ENCODE peak calls at places on chromosomes 12 and 14, in four cellular contexts. W is WTC11, M is HepG2, R is HEK293T. A is an unnamed sample.
A peak's percentile ranks its signal among the peaks of the same experiment; 100 is the strongest.

GRCh38 chr12:23952071-23952470 is 2.6 kb upstream of the SOX5 start:
- DNase-seq in W (no peak), M (no peak), R (no peak), A (no peak)

GRCh38 chr12:94421868-94422740 is 37.6 kb downstream of the CEP83 start:
- DNase-seq in W (no peak), M (no peak), R (no peak), A (no peak)

GRCh38 chr12:16150290-16150689 is 127.2 kb downstream of the SLC15A5 start:
- DNase-seq in W (no peak), M (no peak), R (no peak), A (no peak)

GRCh38 chr14:61662437-61663311 is 32.6 kb upstream of the HIF1A start:
- DNase-seq in W (no peak), M (peak; percentile 59), R (no peak), A (peak; percentile 54)

GRCh38 chr12:51951843-51952722 is 584 bp downstream of the ACVR1B start:
- DNase-seq in W (peak; percentile 48), M (no peak), R (no peak), A (no peak)

GRCh38 chr14:56217380-56218045 is 99.3 kb downstream of the PELI2 start:
- DNase-seq in W (no peak), M (no peak), R (no peak), A (no peak)

GRCh38 chr12:120352117-120352516 is 16.8 kb downstream of the MSI1 start:
- DNase-seq in W (no peak), M (no peak), R (no peak), A (peak; percentile 30)

GRCh38 chr12:47885012-47885501 is 19.7 kb downstream of the VDR start:
- DNase-seq in W (no peak), M (no peak), R (no peak), A (peak; percentile 33)

GRCh38 chr14:39988939-39989338 is 556.7 kb upstream of the FBXO33 start:
- DNase-seq in W (no peak), M (peak; percentile 64), R (peak; percentile 7), A (no peak)

GRCh38 chr14:44040561-44040960 is 466.5 kb downstream of the FSCB start:
- DNase-seq in W (no peak), M (no peak), R (no peak), A (no peak)

GRCh38 chr12:67649165-67650126 is 901 bp downstream of the DYRK2 start:
- DNase-seq in W (peak; percentile 53), M (no peak), R (peak; percentile 33), A (peak; percentile 49)

GRCh38 chr12:121536058-121536928 is 44.5 kb downstream of the KDM2B start:
- DNase-seq in W (peak; percentile 88), M (no peak), R (peak; percentile 45), A (peak; percentile 86)

GRCh38 chr12:57551637-57552305 is 1.9 kb downstream of the KIF5A start:
- DNase-seq in W (no peak), M (no peak), R (no peak), A (peak; percentile 28)

GRCh38 chr14:101351146-101351545 is 210.1 kb upstream of the DIO3 start:
- DNase-seq in W (no peak), M (no peak), R (no peak), A (no peak)

GRCh38 chr12:27468241-27468640 is 21.7 kb downstream of the SMCO2 start:
- DNase-seq in W (no peak), M (no peak), R (no peak), A (no peak)

GRCh38 chr12:65825323-65825572 is 965 bp downstream of the HMGA2 start:
- DNase-seq in W (no peak), M (no peak), R (no peak), A (no peak)

GRCh38 chr14:93744176-93744575 is 44.1 kb downstream of the PRIMA1 start:
- DNase-seq in W (no peak), M (no peak), R (no peak), A (no peak)

GRCh38 chr12:61546296-61546695 is 713.9 kb upstream of the USP15 start:
- DNase-seq in W (no peak), M (no peak), R (no peak), A (no peak)

GRCh38 chr12:65510584-65511050 is 232.1 kb downstream of the MSRB3 start:
- DNase-seq in W (peak; percentile 59), M (peak; percentile 88), R (peak; percentile 24), A (no peak)

GRCh38 chr14:101514136-101514535 is 47.2 kb upstream of the DIO3 start:
- DNase-seq in W (no peak), M (no peak), R (no peak), A (no peak)

GRCh38 chr12:70744133-70744532 is 106.9 kb upstream of the PTPRB start:
- DNase-seq in W (no peak), M (no peak), R (no peak), A (no peak)

GRCh38 chr12:116164263-116164817 is 113.2 kb downstream of the MED13L start:
- DNase-seq in W (no peak), M (no peak), R (no peak), A (peak; percentile 76)

GRCh38 chr12:90682398-90682797 is 272.6 kb downstream of the CCER1 start:
- DNase-seq in W (no peak), M (no peak), R (no peak), A (no peak)

GRCh38 chr12:50042693-50043092 is 14.7 kb upstream of the ASIC1 start:
- DNase-seq in W (no peak), M (no peak), R (no peak), A (no peak)

GRCh38 chr12:1797991-1798733 is 22.2 kb upstream of the LRTM2 start:
- DNase-seq in W (no peak), M (no peak), R (no peak), A (no peak)

GRCh38 chr14:49456589-49456988 is 129.6 kb downstream of the RPS29 start:
- DNase-seq in W (no peak), M (no peak), R (no peak), A (no peak)

GRCh38 chr14:40139657-40140056 is 707.4 kb upstream of the FBXO33 start:
- DNase-seq in W (no peak), M (no peak), R (no peak), A (no peak)

GRCh38 chr12:85057370-85057963 is 21.3 kb downstream of the LRRIQ1 start:
- DNase-seq in W (peak; percentile 49), M (peak; percentile 30), R (peak; percentile 23), A (peak; percentile 23)

GRCh38 chr14:93965287-93965821 is 11.0 kb downstream of the ASB2 start:
- DNase-seq in W (no peak), M (peak; percentile 38), R (no peak), A (no peak)

GRCh38 chr14:101477648-101478047 is 83.6 kb upstream of the DIO3 start:
- DNase-seq in W (no peak), M (no peak), R (no peak), A (no peak)

GRCh38 chr12:126891789-126892188 is 1375.2 kb upstream of the TMEM132C start:
- DNase-seq in W (no peak), M (no peak), R (peak; percentile 7), A (peak; percentile 80)

GRCh38 chr12:25249951-25250738 is 584 bp downstream of the KRAS start:
- DNase-seq in W (peak; percentile 34), M (no peak), R (peak; percentile 25), A (peak; percentile 46)

GRCh38 chr14:68797180-68797670 is 4.4 kb upstream of the ZFP36L1 start:
- DNase-seq in W (peak; percentile 69), M (no peak), R (no peak), A (peak; percentile 41)

GRCh38 chr14:69151458-69152180 is 1.3 kb downstream of the DCAF5 start:
- DNase-seq in W (peak; percentile 93), M (peak; percentile 55), R (peak; percentile 77), A (peak; percentile 75)

GRCh38 chr14:75709207-75709812 is 48.3 kb downstream of the TTLL5 start:
- DNase-seq in W (peak; percentile 72), M (peak; percentile 67), R (peak; percentile 71), A (peak; percentile 47)
- TF ChIP-seq ELF4 in W (no peak), M (no peak), R (no peak), A (no peak)

DNA sequence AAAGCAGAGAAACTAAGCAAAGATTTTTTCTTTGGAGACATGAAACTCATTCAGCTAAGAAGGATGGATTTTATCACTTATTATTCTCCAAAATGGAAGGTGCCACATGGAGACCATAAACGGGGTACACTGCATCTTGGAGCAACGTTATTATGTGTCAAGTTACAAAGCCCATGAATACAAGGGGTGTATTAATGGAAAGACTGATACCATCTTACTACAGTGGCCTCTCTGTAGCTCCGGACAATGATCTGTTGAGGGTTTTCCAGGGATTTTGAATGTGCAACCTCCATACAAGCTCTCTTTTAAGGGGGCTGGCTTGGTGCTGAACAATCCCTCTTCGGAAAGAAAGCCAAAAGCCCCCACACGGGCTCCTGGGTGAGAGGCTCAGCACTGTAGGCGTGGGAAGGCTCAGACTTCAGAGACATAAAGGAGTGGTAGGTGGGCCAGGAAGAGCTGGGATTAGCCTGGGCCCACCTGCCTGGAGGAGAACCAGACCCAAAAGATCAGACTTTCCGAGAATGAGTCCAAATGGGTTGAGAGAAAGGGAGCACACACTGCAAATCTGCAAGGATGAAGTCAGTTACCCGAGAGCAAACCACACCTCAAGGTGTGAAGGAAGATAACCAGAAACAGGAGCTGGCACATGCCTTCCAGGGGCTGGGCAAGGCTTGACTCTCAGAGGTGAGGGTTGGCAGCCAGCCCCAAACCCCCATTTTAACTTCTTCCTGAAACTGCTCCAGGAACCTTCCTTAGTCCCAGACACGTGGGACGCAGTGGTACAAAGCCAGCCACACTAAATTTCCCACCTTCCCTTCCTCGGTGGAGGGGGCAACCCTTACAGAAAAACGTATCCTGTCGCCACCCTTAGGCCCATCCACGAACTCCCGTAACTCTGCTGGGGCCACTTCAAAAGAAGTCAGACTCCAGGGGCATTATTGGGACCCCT is 1.5 kb downstream of the VPS37B start:
- DNase-seq in W (no peak), M (no peak), R (no peak), A (no peak)
- TF ChIP-seq ELF4 in W (no peak), M (no peak), R (no peak), A (no peak)

GRCh38 chr14:96793547-96793946 is 3.6 kb upstream of the VRK1 start:
- DNase-seq in W (no peak), M (no peak), R (no peak), A (no peak)
- TF ChIP-seq ELF4 in W (no peak), M (no peak), R (no peak), A (no peak)

GRCh38 chr12:111170559-111170958 is 198.3 kb downstream of the PHETA1 start:
- DNase-seq in W (no peak), M (no peak), R (no peak), A (no peak)
- TF ChIP-seq ELF4 in W (no peak), M (no peak), R (no peak), A (no peak)

DNA sequence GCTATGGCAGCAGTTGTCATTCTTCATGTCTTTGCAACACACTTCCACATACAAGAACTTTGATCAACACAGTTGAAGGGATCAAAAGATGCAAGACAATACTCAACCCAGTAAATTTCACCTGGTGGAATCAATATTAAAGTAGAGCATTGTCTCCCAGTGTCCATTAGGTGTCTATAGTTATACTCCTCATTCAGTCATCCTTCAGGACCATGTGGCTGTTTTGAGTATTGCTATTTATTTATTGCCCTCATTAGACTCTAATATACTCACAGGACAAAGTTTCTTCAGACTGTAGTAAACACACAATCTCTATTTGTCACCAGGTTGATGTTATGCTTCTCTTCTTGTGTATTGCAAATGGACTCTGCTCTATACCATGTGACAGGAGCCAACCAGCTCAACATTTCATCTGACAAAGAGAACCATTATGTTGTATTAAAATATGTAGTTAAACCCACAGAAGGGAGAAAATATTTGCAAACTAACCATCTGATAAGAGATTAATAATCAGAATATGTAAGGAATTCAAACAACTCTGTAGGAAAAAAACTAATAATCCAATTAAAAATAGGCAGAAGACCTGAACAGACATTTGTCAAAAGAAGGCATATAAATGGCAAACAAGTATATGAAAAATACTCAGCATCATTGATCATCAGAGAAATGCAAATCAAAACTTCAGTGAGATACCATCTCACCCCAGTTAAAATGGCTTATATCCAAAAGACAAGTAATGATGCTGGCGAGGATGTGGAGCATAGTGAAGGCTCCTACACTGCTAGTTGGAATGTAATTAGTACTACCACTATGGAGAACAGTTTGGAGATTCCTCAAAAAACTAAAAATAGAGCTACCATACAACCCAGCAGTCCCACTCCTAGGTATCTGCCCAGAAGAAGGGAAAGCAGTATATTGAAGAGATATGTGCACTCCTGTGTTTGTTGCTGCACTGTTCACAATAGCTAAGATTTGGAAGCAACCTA is 146.3 kb downstream of the TGFB3 start:
- DNase-seq in W (no peak), M (peak; percentile 41), R (no peak), A (peak; percentile 9)
- TF ChIP-seq ELF4 in W (no peak), M (no peak), R (no peak), A (no peak)

A was measured in K562.